ENCODE peak calls at places on chromosome 4, in eight cellular contexts. N is neural progenitor cell, S is sigmoid colon, J is GM20000, Z is suprapubic skin, Y is cardiac fibroblast, W is esophagus muscularis mucosa, X is WERI-Rb-1. L is an unnamed sample.

GRCh38 chr4:128690009-128690408 is 119.5 kb upstream of the JADE1 start:
- DNase-seq in N (no peak), S (no peak), J (no peak), Z (no peak), Y (no peak), W (no peak), X (no peak), L (no peak)

GRCh38 chr4:54433686-54434085 is 204.6 kb downstream of the PDGFRA start:
- DNase-seq in N (peak; percentile 33), S (no peak), J (no peak), Z (no peak), Y (peak; percentile 66), W (no peak), X (no peak), L (no peak)

GRCh38 chr4:30553721-30554120 is 166.4 kb upstream of the PCDH7 start:
- DNase-seq in N (no peak), S (no peak), J (no peak), Z (no peak), Y (no peak), W (no peak), X (no peak), L (no peak)

GRCh38 chr4:173074501-173074946 is 94.1 kb upstream of the GALNT7 start:
- DNase-seq in N (peak; percentile 49), S (no peak), J (no peak), Z (no peak), Y (peak; percentile 95), W (no peak), X (no peak), L (no peak)

GRCh38 chr4:153232768-153233167 is 28.5 kb downstream of the TRIM2 start:
- DNase-seq in N (peak; percentile 69), S (no peak), J (no peak), Z (no peak), Y (no peak), W (no peak), X (peak; percentile 35), L (no peak)

GRCh38 chr4:47640911-47641310 is 155.8 kb downstream of the ATP10D start:
- DNase-seq in N (no peak), S (no peak), J (no peak), Z (no peak), Y (peak; percentile 35), W (no peak), X (no peak), L (no peak)

GRCh38 chr4:87946766-87947165 is 28.7 kb upstream of the SPP1 start:
- DNase-seq in N (no peak), S (no peak), J (no peak), Z (no peak), Y (no peak), W (no peak), X (no peak), L (no peak)

GRCh38 chr4:184949020-184949419 is 69.3 kb upstream of the HELT start:
- DNase-seq in N (no peak), S (no peak), J (no peak), Z (no peak), Y (no peak), W (peak; percentile 72), X (no peak), L (no peak)

GRCh38 chr4:148116264-148116663 is 325.9 kb downstream of the NR3C2 start:
- DNase-seq in N (no peak), S (no peak), J (no peak), Z (no peak), Y (peak; percentile 65), W (no peak), X (no peak), L (no peak)

GRCh38 chr4:85995361-85995760 is 364.5 kb downstream of the MAPK10 start:
- DNase-seq in N (no peak), S (no peak), J (no peak), Z (no peak), Y (no peak), W (no peak), X (no peak), L (no peak)

GRCh38 chr4:6693274-6694176 is at the start of gene S100P:
- DNase-seq in N (no peak), S (no peak), J (no peak), Z (no peak), Y (no peak), W (no peak), X (no peak), L (no peak)

GRCh38 chr4:102578819-102579218 is 77.7 kb downstream of the NFKB1 start:
- DNase-seq in N (peak; percentile 86), S (no peak), J (no peak), Z (no peak), Y (no peak), W (no peak), X (peak; percentile 66), L (no peak)

GRCh38 chr4:110087116-110087708 is 111.2 kb downstream of the ELOVL6 start:
- DNase-seq in N (no peak), S (no peak), J (no peak), Z (no peak), Y (peak; percentile 90), W (no peak), X (no peak), L (no peak)

GRCh38 chr4:110618091-110619000 is 4.5 kb downstream of the PITX2 start:
- DNase-seq in N (peak; percentile 90), S (no peak), J (no peak), Z (no peak), Y (no peak), W (no peak), X (no peak), L (no peak)

GRCh38 chr4:157172011-157172410 is 48.5 kb upstream of the GRIA2 start:
- DNase-seq in N (no peak), S (no peak), J (no peak), Z (no peak), Y (peak; percentile 41), W (no peak), X (no peak), L (no peak)

GRCh38 chr4:16032871-16033505 is 50.8 kb downstream of the PROM1 start:
- DNase-seq in N (peak; percentile 69), S (no peak), J (no peak), Z (no peak), Y (no peak), W (no peak), X (no peak), L (no peak)

GRCh38 chr4:32455231-32455630 is 1735.1 kb downstream of the PCDH7 start:
- DNase-seq in N (no peak), S (no peak), J (no peak), Z (no peak), Y (no peak), W (no peak), X (no peak), L (no peak)

GRCh38 chr4:3293410-3294391 is 880 bp downstream of the RGS12 start:
- DNase-seq in N (no peak), S (no peak), J (no peak), Z (peak; percentile 73), Y (no peak), W (no peak), X (no peak), L (no peak)

GRCh38 chr4:82509029-82509428 is 52.8 kb downstream of the TMEM150C start:
- DNase-seq in N (peak; percentile 44), S (no peak), J (no peak), Z (no peak), Y (no peak), W (no peak), X (no peak), L (no peak)

GRCh38 chr4:12409507-12410190 is 981.0 kb upstream of the HS3ST1 start:
- DNase-seq in N (no peak), S (no peak), J (no peak), Z (no peak), Y (peak; percentile 71), W (no peak), X (no peak), L (no peak)
- TF ChIP-seq CTCF in N (no peak), S (no peak), J (no peak), Z (no peak), Y (peak; percentile 46), W (no peak), X (peak; percentile 14), L (no peak)

DNA sequence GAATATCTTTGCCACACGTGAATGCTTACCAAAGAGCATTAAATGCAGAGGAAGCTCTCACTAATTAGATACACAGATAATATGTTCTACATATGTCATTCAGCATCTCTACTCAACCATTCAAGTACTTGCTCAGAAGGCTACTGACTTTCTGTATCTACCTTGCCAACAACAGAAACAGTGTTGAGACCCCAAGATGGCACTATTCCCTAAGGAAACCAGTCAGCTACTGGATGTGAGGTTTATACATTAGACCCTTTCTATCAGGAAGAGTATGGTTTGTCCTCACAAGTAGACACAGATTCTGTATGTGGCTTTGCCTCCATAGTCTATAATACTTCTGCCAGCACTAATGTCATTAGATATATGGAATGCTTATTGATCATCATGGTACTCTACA is 443.9 kb upstream of the INTU start:
- DNase-seq in N (peak; percentile 16), S (no peak), J (no peak), Z (no peak), Y (no peak), W (no peak), X (peak; percentile 18), L (no peak)
- TF ChIP-seq CTCF in N (peak; percentile 43), S (no peak), J (no peak), Z (no peak), Y (no peak), W (no peak), X (peak; percentile 22), L (no peak)

GRCh38 chr4:140025470-140025869 is 128.5 kb downstream of the MAML3 start:
- DNase-seq in N (no peak), S (no peak), J (no peak), Z (no peak), Y (no peak), W (no peak), X (no peak), L (no peak)

GRCh38 chr4:140020457-140021361 is 133.3 kb downstream of the MAML3 start:
- DNase-seq in N (no peak), S (no peak), J (no peak), Z (no peak), Y (peak; percentile 50), W (no peak), X (no peak), L (no peak)

GRCh38 chr4:140014284-140014683 is 139.7 kb downstream of the MAML3 start:
- DNase-seq in N (no peak), S (no peak), J (no peak), Z (no peak), Y (peak; percentile 74), W (no peak), X (no peak), L (no peak)

GRCh38 chr4:140018931-140019618 is 134.9 kb downstream of the MAML3 start:
- DNase-seq in N (no peak), S (no peak), J (no peak), Z (no peak), Y (no peak), W (no peak), X (no peak), L (no peak)

GRCh38 chr4:140019619-140020367 is 134.2 kb downstream of the MAML3 start:
- DNase-seq in N (no peak), S (no peak), J (no peak), Z (no peak), Y (no peak), W (no peak), X (no peak), L (no peak)
- TF ChIP-seq CTCF in N (no peak), S (no peak), J (no peak), Z (no peak), Y (no peak), W (no peak), X (no peak), L (no peak)

GRCh38 chr4:122577808-122578781 is 42.8 kb downstream of the IL21 start:
- DNase-seq in N (peak; percentile 57), S (no peak), J (peak; percentile 51), Z (no peak), Y (peak; percentile 64), W (no peak), X (peak; percentile 73), L (no peak)
- TF ChIP-seq CTCF in N (peak; percentile 74), S (no peak), J (peak; percentile 65), Z (no peak), Y (peak; percentile 86), W (peak; percentile 64), X (peak; percentile 63), L (peak; percentile 89)